ENCODE peak calls at places on chromosomes 12 and 14, in six cellular contexts. Y is AG10803; V is GM12865; K is upper lobe of right lung; M is fibroblast of the aortic adventitia; C is CD4-positive, alpha-beta T cell. U is an unnamed sample.
A peak's percentile ranks its signal among the peaks of the same experiment; 100 is the strongest.

GRCh38 chr14:37399517-37399916 is 195.5 kb downstream of the FOXA1 start:
- DNase-seq in C (no peak), K (no peak), Y (no peak), V (no peak), M (no peak), U (no peak)

GRCh38 chr14:104101651-104102281 is 16.3 kb downstream of the ASPG start:
- DNase-seq in K (peak; percentile 57), Y (no peak), C (no peak), M (no peak), V (no peak), U (no peak)

GRCh38 chr14:28767239-28767850 is 758 bp downstream of the FOXG1 start:
- DNase-seq in Y (no peak), M (no peak), K (no peak), V (no peak), C (no peak), U (no peak)

GRCh38 chr12:124744659-124745467 is 118.8 kb downstream of the SCARB1 start:
- DNase-seq in Y (no peak), V (peak; percentile 40), K (no peak), M (no peak), C (no peak), U (no peak)

GRCh38 chr12:44053550-44054243 is 217.8 kb downstream of the TMEM117 start:
- DNase-seq in V (no peak), C (no peak), K (no peak), M (peak; percentile 97), Y (peak; percentile 71), U (no peak)

GRCh38 chr12:114241973-114242434 is 163.9 kb downstream of the TBX5 start:
- DNase-seq in V (peak; percentile 21), C (no peak), K (no peak), Y (no peak), M (no peak), U (no peak)

GRCh38 chr14:20751963-20752562 is 6.4 kb downstream of the EDDM3A start:
- DNase-seq in Y (no peak), V (no peak), K (no peak), C (no peak), M (no peak), U (no peak)

GRCh38 chr12:130665753-130666152 is 50.3 kb downstream of the RIMBP2 start:
- DNase-seq in Y (no peak), M (no peak), C (no peak), V (no peak), K (no peak), U (no peak)

GRCh38 chr14:48536318-48536717 is 860.9 kb upstream of the MDGA2 start:
- DNase-seq in Y (no peak), V (no peak), K (no peak), C (no peak), M (no peak), U (no peak)

GRCh38 chr14:25836647-25837046 is 761.2 kb downstream of the NOVA1 start:
- DNase-seq in Y (no peak), M (no peak), C (no peak), V (no peak), K (no peak), U (no peak)

GRCh38 chr14:25828562-25828961 is 769.3 kb downstream of the NOVA1 start:
- DNase-seq in V (no peak), M (no peak), K (no peak), C (no peak), Y (no peak), U (no peak)

GRCh38 chr14:25837431-25837950 is 760.3 kb downstream of the NOVA1 start:
- DNase-seq in C (no peak), M (peak; percentile 19), Y (no peak), K (no peak), V (no peak), U (no peak)

GRCh38 chr14:25833341-25834121 is 764.3 kb downstream of the NOVA1 start:
- DNase-seq in C (no peak), K (no peak), M (peak; percentile 64), Y (no peak), V (no peak), U (no peak)
- TF ChIP-seq CTCF in C (no peak), K (no peak), M (peak; percentile 61), Y (no peak), V (no peak), U (no peak)

GRCh38 chr12:116261525-116262100 is 15.9 kb downstream of the MED13L start:
- DNase-seq in Y (peak; percentile 64), C (no peak), K (no peak), V (no peak), M (no peak), U (no peak)

GRCh38 chr12:116259800-116260589 is 17.5 kb downstream of the MED13L start:
- DNase-seq in V (no peak), C (no peak), K (no peak), Y (peak; percentile 39), M (no peak), U (no peak)

GRCh38 chr12:116257826-116258225 is 19.7 kb downstream of the MED13L start:
- DNase-seq in Y (no peak), C (no peak), V (no peak), K (no peak), M (no peak), U (no peak)

GRCh38 chr12:116262741-116263140 is 14.8 kb downstream of the MED13L start:
- DNase-seq in K (no peak), V (no peak), Y (no peak), M (no peak), C (no peak), U (no peak)

DNA sequence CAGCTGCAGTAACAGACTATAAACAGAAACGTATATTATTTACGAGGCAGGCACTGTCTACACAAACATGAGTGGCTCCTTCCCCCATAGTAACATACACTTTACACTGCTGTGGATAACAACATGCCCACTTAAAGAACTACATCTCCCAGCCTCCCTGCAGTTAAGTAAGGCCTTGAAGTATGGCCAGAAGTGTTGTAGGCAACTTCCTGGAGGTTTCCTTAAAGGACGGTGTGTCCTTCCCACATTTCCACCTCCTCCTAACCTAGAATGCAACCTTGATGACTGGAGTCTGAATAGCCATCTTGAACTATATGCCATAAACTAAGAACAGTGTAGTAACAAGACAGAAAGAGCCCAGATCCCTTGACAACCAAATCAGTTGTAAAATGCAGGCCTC is 20.3 kb downstream of the MED13L start:
- DNase-seq in Y (no peak), V (no peak), M (no peak), K (no peak), C (no peak), U (no peak)
- TF ChIP-seq CTCF in Y (no peak), V (no peak), M (no peak), K (no peak), C (no peak), U (no peak)

DNA sequence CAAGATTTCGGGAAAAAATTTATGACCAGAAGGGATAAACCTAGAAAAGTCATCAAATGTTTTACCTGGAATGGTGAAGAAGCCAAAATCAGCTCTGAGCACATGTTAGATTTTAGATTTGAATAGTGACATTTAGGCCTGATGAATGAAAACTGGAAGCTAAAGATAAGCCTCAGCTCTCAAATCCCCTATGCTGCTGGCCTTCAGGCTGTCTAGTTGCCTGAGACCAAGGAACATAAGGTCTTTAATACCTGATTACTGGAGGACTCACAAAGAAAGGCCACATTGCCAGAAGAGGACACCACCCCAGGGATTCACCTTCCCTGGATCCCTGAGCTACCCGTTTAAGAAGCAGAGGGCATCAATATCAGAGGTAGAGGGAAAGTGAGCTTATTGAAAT is 56.6 kb downstream of the BCL2L14 start:
- DNase-seq in M (no peak), V (no peak), Y (no peak), K (no peak), C (no peak), U (no peak)
- TF ChIP-seq CTCF in M (no peak), V (no peak), Y (no peak), K (no peak), C (no peak), U (no peak)

GRCh38 chr12:15788266-15789214 is 648 bp downstream of the EPS8 start:
- DNase-seq in K (peak; percentile 68), C (peak; percentile 15), Y (peak; percentile 52), M (peak; percentile 60), V (peak; percentile 49), U (no peak)
- TF ChIP-seq CTCF in K (no peak), C (no peak), Y (peak; percentile 13), M (peak; percentile 13), V (no peak), U (no peak)

GRCh38 chr12:89782807-89783206 is 74.2 kb upstream of the ATP2B1 start:
- DNase-seq in M (no peak), Y (no peak), V (no peak), C (no peak), K (no peak), U (no peak)

GRCh38 chr12:89786177-89786810 is 77.7 kb upstream of the ATP2B1 start:
- DNase-seq in K (no peak), C (no peak), V (no peak), Y (no peak), M (no peak), U (no peak)

GRCh38 chr12:89781961-89782360 is 73.3 kb upstream of the ATP2B1 start:
- DNase-seq in Y (no peak), K (no peak), C (no peak), M (no peak), V (no peak), U (no peak)

GRCh38 chr12:89781161-89781560 is 72.5 kb upstream of the ATP2B1 start:
- DNase-seq in K (no peak), Y (no peak), M (no peak), C (no peak), V (no peak), U (no peak)

GRCh38 chr12:89783321-89784060 is 74.9 kb upstream of the ATP2B1 start:
- DNase-seq in K (no peak), M (peak; percentile 59), C (no peak), Y (peak; percentile 72), V (peak; percentile 12), U (no peak)
- TF ChIP-seq CTCF in K (no peak), M (no peak), C (no peak), Y (peak; percentile 21), V (no peak), U (no peak)

GRCh38 chr12:9351136-9351535 is 142.9 kb upstream of the PZP start:
- DNase-seq in V (no peak), Y (no peak), C (no peak), K (no peak), M (no peak), U (no peak)

GRCh38 chr12:9349888-9350885 is 142.0 kb upstream of the PZP start:
- DNase-seq in K (no peak), M (no peak), V (no peak), Y (no peak), C (no peak), U (no peak)

GRCh38 chr12:9347328-9348127 is 139.3 kb upstream of the PZP start:
- DNase-seq in C (no peak), M (peak; percentile 55), Y (peak; percentile 52), K (no peak), V (no peak), U (no peak)

GRCh38 chr12:9346866-9347327 is 138.7 kb upstream of the PZP start:
- DNase-seq in Y (no peak), K (no peak), V (no peak), C (no peak), M (no peak), U (no peak)

DNA sequence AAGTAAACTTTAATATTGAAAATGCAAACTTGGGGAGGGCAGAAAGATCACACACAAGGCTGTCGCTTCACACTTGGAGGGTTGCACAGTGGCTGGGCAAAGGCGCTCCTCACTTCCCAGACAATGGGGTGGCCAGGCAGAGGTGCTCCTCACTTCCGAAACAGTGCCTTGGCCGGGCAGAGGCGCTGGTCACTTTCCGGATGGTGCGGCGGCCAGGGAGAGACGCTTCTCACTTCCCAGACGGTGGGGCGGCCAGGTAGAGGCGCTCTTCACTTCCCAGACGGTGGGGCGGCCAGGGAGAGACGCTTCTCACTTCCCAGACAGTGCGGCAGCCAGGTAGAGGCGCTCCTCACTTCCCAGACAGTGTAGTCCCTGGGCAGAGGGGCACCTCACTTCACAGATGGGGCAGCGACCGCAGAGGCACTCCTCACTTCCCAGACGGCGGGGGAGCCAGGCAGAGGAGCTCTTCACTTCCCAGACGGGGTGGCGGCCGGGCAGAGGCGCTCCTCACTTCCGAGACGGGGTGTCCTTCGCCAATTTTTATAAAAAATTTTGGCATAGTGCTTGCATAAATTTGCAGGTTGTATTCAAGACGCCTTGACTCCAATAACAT is 140.8 kb upstream of the PZP start:
- DNase-seq in C (no peak), Y (no peak), V (no peak), K (no peak), M (no peak), U (no peak)
- TF ChIP-seq CTCF in C (no peak), Y (no peak), V (no peak), K (no peak), M (no peak), U (no peak)

U was measured in omental fat pad.